ENCODE peak calls at places on chromosomes 11 and 22, in five cellular contexts. E is body of pancreas, U is transverse colon, P is testis, Z is gastrocnemius medialis. K is an unnamed sample.
A peak's percentile ranks its signal among the peaks of the same experiment; 100 is the strongest.

GRCh38 chr11:109421981-109422590 is at the start of gene C11orf87:
- DNase-seq in E (no peak), Z (no peak), U (no peak), P (no peak), K (no peak)

GRCh38 chr11:11987503-11988022 is 20.9 kb downstream of the DKK3 start:
- DNase-seq in P (no peak), Z (no peak), U (no peak), E (no peak), K (no peak)

GRCh38 chr22:28798810-28799124 is 1.6 kb downstream of the XBP1 start:
- DNase-seq in E (no peak), P (no peak), U (no peak), Z (no peak), K (no peak)

GRCh38 chr11:71397961-71398360 is 50.2 kb downstream of the DHCR7 start:
- DNase-seq in Z (no peak), P (no peak), E (no peak), U (no peak), K (no peak)

GRCh38 chr11:9905562-9905961 is 241.7 kb downstream of the SWAP70 start:
- DNase-seq in Z (no peak), E (no peak), P (no peak), U (no peak), K (no peak)

GRCh38 chr11:69292221-69292648 is 1.7 kb upstream of the MYEOV start:
- DNase-seq in P (no peak), Z (no peak), U (peak; percentile 50), E (no peak), K (peak; percentile 30)

GRCh38 chr11:67418476-67419281 is 3.2 kb downstream of the CARNS1 start:
- DNase-seq in E (peak; percentile 72), P (no peak), Z (peak; percentile 85), U (no peak), K (no peak)

GRCh38 chr11:101618691-101619090 is 34.9 kb upstream of the TRPC6 start:
- DNase-seq in Z (no peak), U (no peak), P (no peak), E (no peak), K (no peak)

GRCh38 chr11:45754261-45754709 is 50.7 kb upstream of the SLC35C1 start:
- DNase-seq in Z (no peak), U (no peak), E (peak; percentile 70), P (peak; percentile 71), K (peak; percentile 28)

GRCh38 chr11:910044-910588 is 494 bp downstream of the CHID1 start:
- DNase-seq in Z (no peak), U (no peak), E (no peak), P (peak; percentile 32), K (no peak)

GRCh38 chr11:110196241-110196754 is 100.1 kb downstream of the RDX start:
- DNase-seq in E (no peak), P (no peak), U (peak; percentile 20), Z (no peak), K (no peak)

GRCh38 chr22:29314537-29315285 is 786 bp downstream of the RASL10A start:
- DNase-seq in Z (no peak), U (peak; percentile 39), E (no peak), P (no peak), K (no peak)

GRCh38 chr11:19790831-19791552 is 78.4 kb downstream of the NAV2 start:
- DNase-seq in U (peak; percentile 86), E (peak; percentile 75), Z (no peak), P (no peak), K (no peak)

GRCh38 chr11:78419327-78419726 is 1.7 kb upstream of the GAB2 start:
- DNase-seq in P (peak; percentile 29), E (peak; percentile 48), U (peak; percentile 48), Z (peak; percentile 64), K (peak; percentile 85)

GRCh38 chr22:44895296-44896055 is 114.3 kb downstream of the PHF21B start:
- DNase-seq in E (no peak), P (no peak), U (no peak), Z (no peak), K (no peak)

GRCh38 chr11:102564110-102564509 is 33.6 kb upstream of the MMP7 start:
- DNase-seq in Z (no peak), P (no peak), E (no peak), U (no peak), K (no peak)

GRCh38 chr11:112613051-112613972 is 347.9 kb upstream of the NCAM1 start:
- DNase-seq in Z (peak; percentile 17), P (no peak), E (peak; percentile 83), U (no peak), K (no peak)

GRCh38 chr11:121459413-121460041 is 6.8 kb upstream of the SORL1-AS1 start:
- DNase-seq in E (no peak), Z (no peak), U (no peak), P (no peak), K (no peak)

GRCh38 chr22:29030618-29031235 is 30.9 kb downstream of the C22orf31 start:
- DNase-seq in P (peak; percentile 85), E (peak; percentile 95), U (peak; percentile 84), Z (peak; percentile 82), K (peak; percentile 95)

GRCh38 chr11:9285850-9286587 is 20.9 kb upstream of the DENND5A start:
- DNase-seq in U (no peak), Z (no peak), E (no peak), P (no peak), K (no peak)

GRCh38 chr11:2559527-2560311 is 114.9 kb downstream of the KCNQ1 start:
- DNase-seq in E (peak; percentile 10), U (peak; percentile 5), P (no peak), Z (no peak), K (no peak)

GRCh38 chr11:90774727-90775572 is 552.1 kb upstream of the CHORDC1 start:
- DNase-seq in E (no peak), Z (no peak), P (no peak), U (no peak), K (no peak)

GRCh38 chr11:6402061-6402470 is 11.8 kb downstream of the SMPD1 start:
- DNase-seq in U (no peak), Z (no peak), P (no peak), E (no peak), K (no peak)

GRCh38 chr11:133823211-133823610 is 22.1 kb downstream of the SPATA19 start:
- DNase-seq in U (no peak), Z (no peak), E (no peak), P (no peak), K (no peak)

GRCh38 chr11:63901660-63902059 is 15.3 kb downstream of the RCOR2 start:
- DNase-seq in E (no peak), P (no peak), Z (no peak), U (no peak), K (no peak)

GRCh38 chr11:105906517-105906916 is 115.5 kb downstream of the MSANTD4 start:
- DNase-seq in Z (no peak), U (no peak), P (no peak), E (no peak), K (no peak)

GRCh38 chr11:924406-925157 is 1.1 kb upstream of the AP2A2 start:
- DNase-seq in E (no peak), U (no peak), P (no peak), Z (no peak), K (no peak)

DNA sequence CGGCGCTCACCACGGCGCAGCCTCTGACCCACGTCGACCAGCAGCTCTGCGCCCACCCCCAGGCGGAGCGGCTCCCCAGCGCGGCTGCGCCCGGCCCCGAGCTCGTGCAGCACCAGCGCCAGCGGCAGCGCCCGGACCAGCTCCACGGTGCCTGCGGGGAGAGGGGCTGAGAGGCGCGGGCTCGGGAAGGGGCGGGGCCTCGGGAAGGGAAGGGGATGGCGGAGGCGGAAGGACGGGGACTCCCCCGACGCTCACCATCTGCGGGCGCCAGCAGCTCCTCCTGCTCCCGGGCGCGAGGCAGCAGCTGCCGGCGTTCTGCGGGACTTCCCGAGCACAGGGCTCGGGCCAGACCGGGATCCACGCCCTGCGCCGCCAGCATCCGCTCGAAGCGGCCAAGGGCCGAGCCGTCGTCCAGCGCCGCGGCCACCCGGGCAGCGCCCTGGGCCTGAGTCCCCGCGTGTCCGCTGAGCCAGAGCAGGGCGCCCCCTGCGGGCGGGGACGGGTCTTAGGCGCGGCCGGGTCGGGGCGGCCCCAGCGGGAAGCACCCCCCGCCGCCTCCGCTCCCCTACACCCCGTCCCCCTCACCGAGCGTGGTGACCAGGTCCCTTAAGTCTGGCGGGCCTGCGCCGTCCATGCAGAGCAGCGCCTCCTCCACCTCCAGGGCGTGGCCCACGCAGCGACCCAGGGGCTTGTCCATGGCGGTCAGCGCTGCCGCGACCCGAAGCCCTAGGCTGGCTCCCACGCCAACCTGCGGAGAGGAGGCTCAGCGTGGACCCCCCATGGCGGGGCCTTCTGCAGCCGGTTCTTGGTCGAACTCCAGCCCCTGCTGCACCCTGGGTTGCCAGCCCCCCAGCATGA is 822 bp upstream of the SCO2 start:
- DNase-seq in Z (peak; percentile 46), P (peak; percentile 70), U (peak; percentile 88), E (peak; percentile 83), K (peak; percentile 71)
- H3K4me1 ChIP-seq in Z (peaks cover 26% of the 10 kb centered on the region), P (peaks cover 25% of the 10 kb centered on the region), U (peaks cover 58% of the 10 kb centered on the region), E (peaks cover 52% of the 10 kb centered on the region), K (peaks cover 34% of the 10 kb centered on the region)

GRCh38 chr22:37802310-37803194 is 5.2 kb upstream of the GCAT start:
- DNase-seq in U (peak; percentile 73), E (peak; percentile 74), P (peak; percentile 78), Z (peak; percentile 39), K (peak; percentile 67)
- TF ChIP-seq POLR2A in U (peak; percentile 68), E (peak; percentile 75), P (no peak), Z (no peak), K (peak; percentile 23)

DNA sequence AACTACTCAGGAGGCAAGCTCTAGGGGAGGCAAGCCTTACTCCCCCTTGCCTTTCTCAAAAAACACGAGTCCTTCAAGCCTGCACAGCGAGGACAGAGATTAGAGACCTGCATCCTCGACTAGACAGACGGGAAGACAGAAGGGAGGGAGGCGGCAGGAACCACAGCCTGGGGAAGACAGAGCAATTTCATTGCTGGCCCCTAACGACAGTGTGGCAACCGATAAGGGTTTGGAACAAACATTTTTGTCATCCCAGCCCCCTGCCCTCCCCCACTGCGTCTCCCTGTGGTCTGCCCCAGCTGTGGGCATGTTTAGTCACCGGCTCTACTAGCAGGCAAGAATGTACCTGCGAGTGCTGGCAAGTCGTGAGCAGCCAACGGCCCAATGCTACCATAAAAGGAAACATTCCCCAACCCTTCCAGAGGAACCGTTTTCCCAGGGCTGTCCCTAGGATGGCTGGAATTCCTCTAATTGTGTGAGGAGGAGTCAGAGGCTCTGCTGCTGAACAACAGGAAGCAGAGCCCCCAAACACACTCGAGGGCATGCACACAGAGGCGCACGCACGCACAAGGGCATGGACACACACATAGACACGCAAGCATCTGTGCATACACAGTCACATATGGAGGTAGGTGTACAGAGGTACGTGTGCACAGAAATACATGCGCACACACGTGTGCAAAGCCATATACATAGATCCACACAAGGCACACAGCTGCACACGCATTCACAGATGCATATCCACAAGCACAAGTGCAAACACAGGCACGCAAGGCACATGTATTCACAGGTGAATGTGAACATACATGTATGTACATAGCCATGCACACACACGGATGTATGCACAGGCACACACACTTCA is 58.3 kb downstream of the MYH9 start:
- DNase-seq in U (peak; percentile 60), P (no peak), E (peak; percentile 81), Z (no peak), K (peak; percentile 79)
- H3K4me1 ChIP-seq in U (peaks cover 99% of the 10 kb centered on the region), P (peaks cover 90% of the 10 kb centered on the region), E (peaks cover 74% of the 10 kb centered on the region), Z (peaks cover 85% of the 10 kb centered on the region), K (peaks cover 93% of the 10 kb centered on the region)

DNA sequence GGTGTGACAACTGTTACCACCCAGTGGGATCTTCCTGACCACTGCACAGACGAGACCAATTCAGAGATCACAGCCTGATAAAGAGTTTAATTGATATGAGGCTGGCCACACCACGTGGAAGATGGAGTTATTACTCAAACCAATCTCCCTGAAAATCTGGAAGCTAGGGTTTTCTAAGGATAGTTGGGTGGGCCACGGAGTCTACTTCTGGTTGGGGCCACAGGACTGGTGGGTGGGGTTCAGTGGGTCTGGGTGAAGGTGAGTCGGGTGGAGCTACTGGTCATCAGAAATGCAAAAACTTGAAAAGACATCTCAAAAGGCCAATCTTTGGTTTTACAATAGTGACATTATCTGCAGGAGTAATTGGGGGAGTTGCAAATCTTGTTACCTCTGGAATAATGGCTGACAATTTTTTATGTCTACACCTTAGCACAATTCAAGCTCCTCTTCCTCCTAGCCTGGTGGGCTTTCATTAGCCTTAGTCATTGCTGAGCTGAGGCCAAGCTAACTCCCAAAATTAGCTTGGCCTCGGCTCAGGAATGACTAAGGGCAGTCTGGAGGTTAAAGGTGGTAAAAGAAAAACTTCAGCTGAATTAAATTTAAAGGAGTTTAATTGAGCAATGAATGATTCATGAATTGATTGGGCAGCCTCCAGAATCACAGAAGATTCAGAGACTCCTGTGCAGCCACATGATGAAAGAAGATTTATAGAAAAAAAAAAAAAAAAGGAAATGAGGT is 13.1 kb downstream of the C11orf96 start:
- DNase-seq in Z (no peak), P (no peak), E (no peak), U (no peak), K (peak; percentile 72)
- TF ChIP-seq POLR2A in Z (no peak), P (no peak), E (no peak), U (no peak), K (no peak)

K was measured in adrenal gland.